ENCODE peak calls at places on chromosomes 6 and 20, in four cellular contexts. One of them, this sample, is unnamed.

GRCh38 chr6:106056738-106057390 is 29.3 kb upstream of the PRDM1 start:
- DNase-seq in K562: no peak
- DNase-seq in GM12891: no peak
- DNase-seq in GM12878: no peak
- DNase-seq in this sample: no peak

GRCh38 chr6:40532349-40533028 is 54.7 kb downstream of the LRFN2 start:
- DNase-seq in GM12878: no peak
- DNase-seq in K562: no peak
- DNase-seq in GM12891: no peak
- DNase-seq in this sample: no peak

GRCh38 chr20:46131396-46131795 is 13.3 kb downstream of the CD40 start:
- DNase-seq in K562: no peak
- DNase-seq in GM12891: no peak
- DNase-seq in GM12878: no peak
- DNase-seq in this sample: no peak

GRCh38 chr6:30167101-30167500 is 3.8 kb downstream of the TRIM15 start:
- DNase-seq in K562: no peak
- DNase-seq in GM12891: no peak
- DNase-seq in GM12878: no peak
- DNase-seq in this sample: no peak

GRCh38 chr6:116008470-116009229 is 52.0 kb downstream of the FRK start:
- DNase-seq in GM12878: peak
- DNase-seq in GM12891: no peak
- DNase-seq in K562: no peak
- DNase-seq in this sample: no peak

GRCh38 chr20:26347396-26347795 is 650.7 kb upstream of the ZNF337 start:
- DNase-seq in GM12878: no peak
- DNase-seq in GM12891: no peak
- DNase-seq in K562: no peak
- DNase-seq in this sample: no peak

GRCh38 chr6:137776786-137777185 is 90.3 kb upstream of the TNFAIP3 start:
- DNase-seq in K562: no peak
- DNase-seq in GM12891: no peak
- DNase-seq in GM12878: no peak
- DNase-seq in this sample: no peak

GRCh38 chr6:55798571-55798970 is 76.8 kb downstream of the BMP5 start:
- DNase-seq in GM12878: no peak
- DNase-seq in GM12891: no peak
- DNase-seq in K562: no peak
- DNase-seq in this sample: no peak

GRCh38 chr6:136751991-136752390 is 40.3 kb downstream of the MAP3K5 start:
- DNase-seq in GM12878: no peak
- DNase-seq in K562: no peak
- DNase-seq in GM12891: no peak
- DNase-seq in this sample: no peak

GRCh38 chr20:58459058-58459743 is 56.0 kb downstream of the APCDD1L start:
- DNase-seq in GM12878: peak
- DNase-seq in K562: no peak
- DNase-seq in GM12891: no peak
- DNase-seq in this sample: no peak

GRCh38 chr6:155155787-155156447 is 107.9 kb upstream of the CLDN20 start:
- DNase-seq in K562: no peak
- DNase-seq in GM12891: no peak
- DNase-seq in GM12878: no peak
- DNase-seq in this sample: no peak

GRCh38 chr6:31065556-31065955 is 46.8 kb downstream of the C6orf15 start:
- DNase-seq in GM12878: no peak
- DNase-seq in GM12891: no peak
- DNase-seq in K562: no peak
- DNase-seq in this sample: no peak

GRCh38 chr6:71466362-71466761 is 177.8 kb downstream of the OGFRL1 start:
- DNase-seq in GM12891: no peak
- DNase-seq in K562: no peak
- DNase-seq in GM12878: no peak
- DNase-seq in this sample: no peak

GRCh38 chr6:436308-437041 is 44.9 kb downstream of the IRF4 start:
- DNase-seq in GM12891: no peak
- DNase-seq in GM12878: no peak
- DNase-seq in K562: no peak
- DNase-seq in this sample: no peak

GRCh38 chr20:38548356-38549083 is 32.5 kb upstream of the ADIG start:
- DNase-seq in GM12878: no peak
- DNase-seq in K562: no peak
- DNase-seq in GM12891: no peak
- DNase-seq in this sample: no peak

GRCh38 chr6:89145461-89145961 is 344 bp upstream of the PM20D2 start:
- DNase-seq in GM12878: peak
- DNase-seq in GM12891: peak
- DNase-seq in K562: no peak
- DNase-seq in this sample: no peak

GRCh38 chr6:162403031-162403430 is 324.5 kb downstream of the PRKN start:
- DNase-seq in K562: no peak
- DNase-seq in GM12878: no peak
- DNase-seq in GM12891: no peak
- DNase-seq in this sample: no peak
- TF ChIP-seq SPI1 in K562: no peak
- TF ChIP-seq SPI1 in GM12878: no peak
- TF ChIP-seq SPI1 in GM12891: no peak
- TF ChIP-seq SPI1 in this sample: no peak

GRCh38 chr6:159100011-159100788 is 55.4 kb upstream of the TAGAP start:
- DNase-seq in K562: no peak
- DNase-seq in GM12891: no peak
- DNase-seq in GM12878: no peak
- DNase-seq in this sample: no peak

GRCh38 chr6:159097256-159097655 is 52.5 kb upstream of the TAGAP start:
- DNase-seq in GM12878: no peak
- DNase-seq in K562: no peak
- DNase-seq in GM12891: no peak
- DNase-seq in this sample: no peak

GRCh38 chr6:159100789-159101182 is 56.0 kb upstream of the TAGAP start:
- DNase-seq in K562: no peak
- DNase-seq in GM12878: no peak
- DNase-seq in GM12891: no peak
- DNase-seq in this sample: no peak

GRCh38 chr6:159099311-159099710 is 54.5 kb upstream of the TAGAP start:
- DNase-seq in GM12891: no peak
- DNase-seq in GM12878: no peak
- DNase-seq in K562: no peak
- DNase-seq in this sample: no peak

GRCh38 chr6:159098636-159099106 is 53.9 kb upstream of the TAGAP start:
- DNase-seq in GM12878: no peak
- DNase-seq in GM12891: no peak
- DNase-seq in K562: no peak
- DNase-seq in this sample: peak
- TF ChIP-seq SPI1 in GM12878: no peak
- TF ChIP-seq SPI1 in GM12891: no peak
- TF ChIP-seq SPI1 in K562: no peak
- TF ChIP-seq SPI1 in this sample: no peak

GRCh38 chr6:16576391-16577368 is 184.6 kb downstream of the ATXN1 start:
- DNase-seq in GM12891: peak
- DNase-seq in K562: no peak
- DNase-seq in GM12878: peak
- DNase-seq in this sample: no peak
- TF ChIP-seq SPI1 in GM12891: no peak
- TF ChIP-seq SPI1 in K562: no peak
- TF ChIP-seq SPI1 in GM12878: no peak
- TF ChIP-seq SPI1 in this sample: no peak

GRCh38 chr20:1127840-1128239 is 9.4 kb downstream of the PSMF1 start:
- DNase-seq in GM12878: no peak
- DNase-seq in K562: no peak
- DNase-seq in GM12891: no peak
- DNase-seq in this sample: no peak

GRCh38 chr20:1134836-1135235 is 16.4 kb downstream of the PSMF1 start:
- DNase-seq in K562: no peak
- DNase-seq in GM12891: no peak
- DNase-seq in GM12878: no peak
- DNase-seq in this sample: no peak

GRCh38 chr20:1134355-1134754 is 16.0 kb downstream of the PSMF1 start:
- DNase-seq in GM12878: no peak
- DNase-seq in GM12891: no peak
- DNase-seq in K562: no peak
- DNase-seq in this sample: no peak

GRCh38 chr20:1130849-1131248 is 12.4 kb downstream of the PSMF1 start:
- DNase-seq in K562: no peak
- DNase-seq in GM12878: no peak
- DNase-seq in GM12891: no peak
- DNase-seq in this sample: peak

DNA sequence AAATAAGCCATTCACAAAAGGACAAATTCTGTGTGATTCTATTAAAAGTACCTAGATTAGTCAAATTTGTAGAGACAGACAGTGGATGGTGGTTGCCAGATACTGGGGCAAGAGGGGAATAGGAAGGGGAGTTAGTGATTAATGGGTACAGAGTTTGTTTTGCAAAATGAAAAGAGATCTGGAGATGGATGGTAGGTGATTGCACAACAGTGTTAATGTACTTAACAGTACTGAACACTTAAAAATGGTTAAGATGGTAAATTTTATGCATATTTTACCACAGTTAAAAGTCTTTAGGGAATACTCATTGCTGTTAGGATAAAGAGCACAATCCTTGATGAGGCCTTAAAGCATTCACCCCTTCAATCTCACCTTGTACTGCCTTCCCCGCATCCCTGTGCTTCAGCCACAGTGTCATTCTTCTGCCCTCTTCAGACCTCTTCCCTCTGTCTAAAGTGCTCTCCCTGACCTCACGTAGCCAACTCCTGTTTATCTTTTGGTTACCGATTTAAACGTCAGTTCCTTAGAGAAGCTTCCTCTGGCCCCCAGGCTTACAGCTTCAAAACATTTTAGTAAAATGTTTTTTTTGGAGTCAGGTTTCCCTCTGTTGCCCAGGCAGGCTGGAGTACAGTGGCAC is 11.8 kb downstream of the PSMF1 start:
- DNase-seq in GM12878: no peak
- DNase-seq in K562: no peak
- DNase-seq in GM12891: no peak
- DNase-seq in this sample: no peak
- TF ChIP-seq SPI1 in GM12878: no peak
- TF ChIP-seq SPI1 in K562: no peak
- TF ChIP-seq SPI1 in GM12891: no peak
- TF ChIP-seq SPI1 in this sample: no peak

GRCh38 chr20:33789109-33789857 is 21.9 kb upstream of the CHMP4B start:
- DNase-seq in GM12878: no peak
- DNase-seq in K562: no peak
- DNase-seq in GM12891: no peak
- DNase-seq in this sample: peak
- TF ChIP-seq SPI1 in GM12878: no peak
- TF ChIP-seq SPI1 in K562: no peak
- TF ChIP-seq SPI1 in GM12891: no peak
- TF ChIP-seq SPI1 in this sample: no peak

GRCh38 chr20:54980321-54980960 is 505.0 kb downstream of the DOK5 start:
- DNase-seq in K562: no peak
- DNase-seq in GM12878: no peak
- DNase-seq in GM12891: no peak
- DNase-seq in this sample: no peak
- TF ChIP-seq SPI1 in K562: no peak
- TF ChIP-seq SPI1 in GM12878: no peak
- TF ChIP-seq SPI1 in GM12891: no peak
- TF ChIP-seq SPI1 in this sample: no peak

DNA sequence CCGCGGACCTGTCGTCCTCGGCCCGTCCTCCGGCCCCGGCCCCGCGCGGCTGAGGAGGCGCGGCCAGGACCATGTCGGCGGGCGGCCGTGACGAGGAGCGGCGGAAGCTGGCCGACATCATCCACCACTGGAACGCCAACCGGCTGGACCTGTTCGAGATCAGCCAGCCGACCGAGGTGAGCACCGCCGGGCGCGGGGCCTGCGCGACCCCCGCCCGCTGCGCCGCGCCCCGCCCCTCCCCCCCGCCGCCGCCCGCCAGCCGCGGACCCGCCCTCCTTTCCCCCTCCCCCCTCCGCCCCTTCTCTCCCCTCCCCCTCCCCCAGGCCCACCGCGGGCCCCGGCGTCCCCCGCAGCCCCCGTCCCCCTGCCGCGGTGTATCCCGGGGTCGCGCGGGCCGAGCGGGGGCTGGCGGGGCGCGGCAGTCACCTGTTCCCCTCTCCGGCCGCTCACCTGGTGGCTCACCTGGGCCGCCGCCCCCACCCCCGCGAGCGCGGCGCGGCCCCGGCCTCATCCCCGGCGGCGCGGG is 414 bp downstream of the AFDN start:
- DNase-seq in GM12878: no peak
- DNase-seq in GM12891: peak
- DNase-seq in K562: peak
- DNase-seq in this sample: no peak
- TF ChIP-seq SPI1 in GM12878: no peak
- TF ChIP-seq SPI1 in GM12891: no peak
- TF ChIP-seq SPI1 in K562: no peak
- TF ChIP-seq SPI1 in this sample: no peak

DNA sequence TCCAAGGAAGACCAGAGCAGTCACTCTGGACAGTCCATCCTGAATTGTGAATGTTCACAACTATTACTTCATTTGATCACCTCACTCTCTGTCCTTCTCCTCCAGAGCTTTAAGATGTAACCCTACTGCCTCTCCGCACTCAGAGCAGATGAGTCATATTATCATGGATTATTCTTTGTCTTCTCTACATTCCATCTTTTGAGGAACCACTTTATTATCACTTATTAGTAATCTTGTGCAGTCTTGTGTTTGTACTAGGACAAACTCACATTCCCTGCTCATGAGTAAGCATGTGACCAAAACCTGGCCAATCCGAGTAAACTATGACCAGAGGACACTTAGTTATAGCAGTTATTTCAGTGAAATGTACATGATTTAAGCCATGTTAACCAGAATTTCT is 401.5 kb upstream of the ADGRB3 start:
- DNase-seq in K562: no peak
- DNase-seq in GM12891: no peak
- DNase-seq in GM12878: no peak
- DNase-seq in this sample: no peak
- TF ChIP-seq SPI1 in K562: no peak
- TF ChIP-seq SPI1 in GM12891: no peak
- TF ChIP-seq SPI1 in GM12878: no peak
- TF ChIP-seq SPI1 in this sample: no peak